ENCODE peak calls at places on chromosome 11, in eight cellular contexts. B is NCI-H774, G is T-helper 2 cell, U is ureter, M is brain pericyte, X is OCI-LY7, K is colonic mucosa, C is putamen. Y is an unnamed sample.

GRCh38 chr11:133928628-133929059 is 28.1 kb downstream of the IGSF9B start:
- DNase-seq in B (peak), G (no peak), U (peak), M (no peak), X (no peak), K (peak), C (no peak), Y (no peak)

GRCh38 chr11:76161261-76161961 is 44.9 kb downstream of the WNT11 start:
- DNase-seq in B (no peak), G (peak), U (no peak), M (no peak), X (no peak), K (no peak), C (no peak), Y (no peak)

GRCh38 chr11:104916442-104916841 is 18.2 kb upstream of the CASP12 start:
- DNase-seq in B (no peak), G (no peak), U (no peak), M (no peak), X (no peak), K (no peak), C (no peak), Y (no peak)

GRCh38 chr11:429931-430456 is 11.8 kb downstream of the ANO9 start:
- DNase-seq in B (no peak), G (no peak), U (no peak), M (no peak), X (no peak), K (no peak), C (no peak), Y (no peak)

GRCh38 chr11:121891134-121891533 is 224.9 kb downstream of the BLID start:
- DNase-seq in B (no peak), G (no peak), U (no peak), M (no peak), X (no peak), K (no peak), C (no peak), Y (no peak)

GRCh38 chr11:36373040-36374010 is 77.2 kb downstream of the PRR5L start:
- DNase-seq in B (no peak), G (no peak), U (no peak), M (no peak), X (no peak), K (no peak), C (no peak), Y (no peak)

GRCh38 chr11:118334746-118335145 is 7.8 kb downstream of the CD3D start:
- DNase-seq in B (no peak), G (no peak), U (no peak), M (no peak), X (no peak), K (no peak), C (no peak), Y (no peak)

GRCh38 chr11:134554106-134554505 is 142.1 kb upstream of the B3GAT1 start:
- DNase-seq in B (no peak), G (no peak), U (peak), M (no peak), X (no peak), K (no peak), C (no peak), Y (no peak)

GRCh38 chr11:9280655-9281301 is 15.6 kb upstream of the DENND5A start:
- DNase-seq in B (peak), G (no peak), U (no peak), M (peak), X (peak), K (peak), C (no peak), Y (no peak)

GRCh38 chr11:78138694-78139421 is 568 bp downstream of the ALG8 start:
- DNase-seq in B (no peak), G (no peak), U (no peak), M (no peak), X (peak), K (peak), C (no peak), Y (no peak)

GRCh38 chr11:45580399-45580798 is 85.0 kb downstream of the CHST1 start:
- DNase-seq in B (no peak), G (no peak), U (no peak), M (no peak), X (no peak), K (no peak), C (no peak), Y (no peak)

GRCh38 chr11:2257023-2257700 is 13.2 kb downstream of the ASCL2 start:
- DNase-seq in B (no peak), G (no peak), U (peak), M (no peak), X (no peak), K (peak), C (no peak), Y (no peak)

GRCh38 chr11:68598816-68599653 is 85.3 kb upstream of the GAL start:
- DNase-seq in B (no peak), G (no peak), U (no peak), M (no peak), X (no peak), K (no peak), C (no peak), Y (no peak)

GRCh38 chr11:78429667-78430066 is 12.0 kb upstream of the GAB2 start:
- DNase-seq in B (no peak), G (no peak), U (no peak), M (no peak), X (no peak), K (no peak), C (no peak), Y (no peak)

GRCh38 chr11:112961751-112962747 is 829 bp downstream of the NCAM1 start:
- DNase-seq in B (peak), G (no peak), U (no peak), M (no peak), X (no peak), K (peak), C (peak), Y (peak)

GRCh38 chr11:3803726-3804510 is 4.4 kb upstream of the PGAP2 start:
- DNase-seq in B (no peak), G (no peak), U (no peak), M (no peak), X (no peak), K (no peak), C (no peak), Y (no peak)

GRCh38 chr11:76666408-76666807 is 4.1 kb downstream of the LRRC32 start:
- DNase-seq in B (no peak), G (no peak), U (no peak), M (no peak), X (peak), K (no peak), C (no peak), Y (no peak)

GRCh38 chr11:103532133-103532788 is 423.0 kb downstream of the DYNC2H1 start:
- DNase-seq in B (no peak), G (no peak), U (no peak), M (no peak), X (no peak), K (no peak), C (no peak), Y (no peak)

GRCh38 chr11:74321487-74322188 is 10.2 kb upstream of the P4HA3 start:
- DNase-seq in B (peak), G (no peak), U (no peak), M (peak), X (peak), K (peak), C (no peak), Y (no peak)

GRCh38 chr11:44766112-44766971 is 39.6 kb downstream of the TSPAN18 start:
- DNase-seq in B (no peak), G (no peak), U (no peak), M (peak), X (no peak), K (no peak), C (no peak), Y (no peak)

GRCh38 chr11:17972987-17973386 is 39.9 kb downstream of the SERGEF start:
- DNase-seq in B (no peak), G (no peak), U (peak), M (peak), X (no peak), K (peak), C (peak), Y (peak)

GRCh38 chr11:111426615-111427014 is 47.5 kb upstream of the POU2AF1 start:
- DNase-seq in B (no peak), G (no peak), U (peak), M (no peak), X (no peak), K (peak), C (no peak), Y (no peak)

GRCh38 chr11:15918212-15918611 is 438.1 kb downstream of the SOX6 start:
- DNase-seq in B (peak), G (no peak), U (no peak), M (no peak), X (no peak), K (no peak), C (no peak), Y (no peak)

GRCh38 chr11:46279393-46280099 is 2.1 kb downstream of the CREB3L1 start:
- DNase-seq in B (no peak), G (no peak), U (no peak), M (no peak), X (no peak), K (peak), C (peak), Y (no peak)

GRCh38 chr11:57097149-57097548 is 84.6 kb upstream of the LRRC55 start:
- DNase-seq in B (no peak), G (no peak), U (no peak), M (no peak), X (no peak), K (no peak), C (no peak), Y (no peak)